ENCODE peak calls at places on chromosome 12, in seven cellular contexts. L is Karpas-422; V is effector memory CD4-positive, alpha-beta T cell; J is G401; U is effector memory CD8-positive, alpha-beta T cell; A is WTC11; O is activated gamma-delta T cell. G is an unnamed sample.
A peak's percentile ranks its signal among the peaks of the same experiment; 100 is the strongest.

GRCh38 chr12:107468182-107468581 is 217.4 kb upstream of the PWP1 start:
- DNase-seq in A (no peak), L (no peak), O (no peak), V (no peak), J (peak; percentile 9), U (no peak), G (no peak)

GRCh38 chr12:85424581-85425348 is 144.7 kb downstream of the ALX1 start:
- DNase-seq in J (no peak), V (no peak), L (peak; percentile 68), A (peak; percentile 28), U (no peak), O (no peak), G (no peak)

GRCh38 chr12:52149651-52150241 is 42.1 kb downstream of the KRT80 start:
- DNase-seq in L (no peak), A (no peak), J (peak; percentile 11), U (no peak), V (no peak), O (no peak), G (no peak)

GRCh38 chr12:52058631-52059324 is 7.5 kb downstream of the NR4A1 start:
- DNase-seq in J (no peak), V (no peak), A (no peak), O (no peak), L (no peak), U (no peak), G (no peak)

GRCh38 chr12:67651380-67651695 is 2.8 kb downstream of the DYRK2 start:
- DNase-seq in U (peak; percentile 23), V (no peak), A (no peak), J (peak; percentile 17), L (peak; percentile 77), O (no peak), G (no peak)

GRCh38 chr12:52119398-52120254 is 40.1 kb downstream of the SMIM41 start:
- DNase-seq in V (no peak), L (peak; percentile 93), J (no peak), O (no peak), A (peak; percentile 86), U (peak; percentile 30), G (peak; percentile 64)

GRCh38 chr12:125193798-125194562 is 128.7 kb downstream of the AACS start:
- DNase-seq in A (peak; percentile 68), U (no peak), J (peak; percentile 36), O (no peak), L (no peak), V (no peak), G (no peak)

GRCh38 chr12:109461846-109462766 is 15.0 kb downstream of the KCTD10 start:
- DNase-seq in O (no peak), L (no peak), A (peak; percentile 29), J (no peak), V (no peak), U (no peak), G (no peak)

GRCh38 chr12:13099910-13100609 is 3.4 kb downstream of the GSG1 start:
- DNase-seq in L (no peak), A (no peak), O (no peak), U (no peak), V (no peak), J (no peak), G (no peak)

GRCh38 chr12:115507951-115508722 is 769.4 kb downstream of the MED13L start:
- DNase-seq in L (no peak), V (no peak), A (peak; percentile 84), J (no peak), U (no peak), O (no peak), G (peak; percentile 84)

GRCh38 chr12:132614029-132614428 is 3.6 kb upstream of the LRCOL1 start:
- DNase-seq in U (no peak), O (no peak), J (no peak), V (no peak), A (no peak), L (no peak), G (no peak)

GRCh38 chr12:66329941-66330340 is 27.6 kb downstream of the HELB start:
- DNase-seq in O (no peak), L (no peak), J (no peak), V (no peak), U (no peak), A (no peak), G (no peak)

GRCh38 chr12:94678849-94679248 is 28.5 kb upstream of the TMCC3 start:
- DNase-seq in J (no peak), L (no peak), A (no peak), V (no peak), U (no peak), O (no peak), G (no peak)

GRCh38 chr12:51475543-51475942 is 50.9 kb downstream of the SLC4A8 start:
- DNase-seq in O (no peak), V (no peak), J (no peak), L (peak; percentile 23), A (no peak), U (no peak), G (no peak)

GRCh38 chr12:100141666-100141997 is 1.0 kb downstream of the BLTP3B start:
- DNase-seq in V (no peak), U (no peak), A (no peak), J (no peak), L (no peak), O (no peak), G (no peak)

GRCh38 chr12:50550530-50551223 is 45.9 kb downstream of the DIP2B start:
- DNase-seq in U (no peak), J (no peak), A (no peak), V (no peak), L (no peak), O (no peak), G (no peak)

GRCh38 chr12:131428086-131428685 is 282.7 kb upstream of the SFSWAP start:
- DNase-seq in J (no peak), O (no peak), U (no peak), A (no peak), L (peak; percentile 10), V (no peak), G (no peak)

GRCh38 chr12:90010089-90010488 is 301.5 kb upstream of the ATP2B1 start:
- DNase-seq in V (no peak), U (no peak), A (no peak), J (no peak), L (no peak), O (no peak), G (no peak)

GRCh38 chr12:54349031-54349430 is 15.3 kb downstream of the GPR84 start:
- DNase-seq in O (no peak), U (no peak), V (no peak), L (no peak), A (no peak), J (no peak), G (no peak)

GRCh38 chr12:24991209-24992049 is 42.5 kb upstream of the BCAT1 start:
- DNase-seq in A (no peak), J (peak; percentile 82), O (no peak), L (peak; percentile 93), U (peak; percentile 19), V (no peak), G (peak; percentile 27)

GRCh38 chr12:3098436-3098835 is 21.3 kb downstream of the TSPAN9 start:
- DNase-seq in U (no peak), L (no peak), J (no peak), A (no peak), V (no peak), O (no peak), G (no peak)

GRCh38 chr12:53636641-53637040 is 10.5 kb upstream of the ATF7 start:
- DNase-seq in A (no peak), L (no peak), J (no peak), V (no peak), O (no peak), U (no peak), G (no peak)

GRCh38 chr12:91778091-91778819 is 367.4 kb downstream of the BTG1 start:
- DNase-seq in A (no peak), J (peak; percentile 37), V (no peak), L (no peak), O (no peak), U (no peak), G (no peak)

GRCh38 chr12:131693149-131693548 is 17.7 kb upstream of the SFSWAP start:
- DNase-seq in V (no peak), O (no peak), L (no peak), U (no peak), J (no peak), A (no peak), G (no peak)

GRCh38 chr12:127230843-127231260 is 1036.1 kb upstream of the TMEM132C start:
- DNase-seq in V (no peak), U (no peak), L (no peak), A (no peak), O (no peak), J (no peak), G (no peak)

GRCh38 chr12:69738351-69739286 is at the start of gene RAB3IP:
- DNase-seq in L (peak; percentile 97), V (peak; percentile 88), A (peak; percentile 90), O (peak; percentile 88), U (peak; percentile 83), J (peak; percentile 88), G (peak; percentile 91)

GRCh38 chr12:75591628-75592027 is 80.2 kb upstream of the KRR1 start:
- DNase-seq in U (no peak), A (no peak), V (no peak), J (no peak), O (no peak), L (no peak), G (no peak)

GRCh38 chr12:95494888-95495287 is 20.9 kb downstream of the METAP2 start:
- DNase-seq in O (no peak), A (no peak), V (no peak), L (no peak), J (no peak), U (no peak), G (no peak)